ENCODE peak calls at places on chromosomes 12 and 14, in seven cellular contexts. Y is left lobe of liver; W is GM20000; X is ACHN; L is activated CD4-positive, alpha-beta T cell treated with anti-CD3 and anti-CD28 coated beads, Interleukin-2, amount 50 U/mL, for 48 hours; J is A172; R is pulmonary artery endothelial cell. F is an unnamed sample.

GRCh38 chr12:93467351-93468007 is at the start of gene MRPL42:
- DNase-seq in Y (peak), W (peak), X (peak), L (peak), J (peak), R (peak), F (peak)

GRCh38 chr14:91417134-91417982 is at the start of gene CCDC88C:
- DNase-seq in Y (peak), W (peak), X (peak), L (peak), J (peak), R (no peak), F (peak)

GRCh38 chr12:111248221-111248620 is 120.7 kb downstream of the PHETA1 start:
- DNase-seq in Y (no peak), W (no peak), X (no peak), L (no peak), J (no peak), R (no peak), F (no peak)

GRCh38 chr14:25108959-25109358 is 59.0 kb upstream of the STXBP6 start:
- DNase-seq in Y (no peak), W (no peak), X (no peak), L (no peak), J (no peak), R (no peak), F (no peak)

GRCh38 chr12:11727133-11727664 is 77.7 kb downstream of the ETV6 start:
- DNase-seq in Y (no peak), W (no peak), X (no peak), L (peak), J (no peak), R (no peak), F (no peak)

GRCh38 chr14:63205281-63205575 is 985 bp downstream of the RHOJ start:
- DNase-seq in Y (no peak), W (no peak), X (no peak), L (no peak), J (no peak), R (no peak), F (no peak)

GRCh38 chr12:34400986-34401658 is 378.8 kb downstream of the ALG10 start:
- DNase-seq in Y (peak), W (peak), X (no peak), L (no peak), J (no peak), R (no peak), F (no peak)

GRCh38 chr12:19183121-19183838 is 53.7 kb downstream of the PLEKHA5 start:
- DNase-seq in Y (no peak), W (no peak), X (peak), L (no peak), J (no peak), R (no peak), F (no peak)

GRCh38 chr12:71009414-71010142 is 89.0 kb upstream of the PTPRR start:
- DNase-seq in Y (no peak), W (no peak), X (no peak), L (no peak), J (no peak), R (no peak), F (no peak)

GRCh38 chr12:32460638-32461037 is 61.3 kb downstream of the FGD4 start:
- DNase-seq in Y (no peak), W (no peak), X (no peak), L (no peak), J (no peak), R (no peak), F (no peak)

GRCh38 chr12:121765573-121765972 is 27.9 kb downstream of the RHOF start:
- DNase-seq in Y (no peak), W (no peak), X (peak), L (no peak), J (peak), R (no peak), F (no peak)

GRCh38 chr12:110619534-110619953 is 5.6 kb downstream of the TCTN1 start:
- DNase-seq in Y (no peak), W (peak), X (no peak), L (peak), J (no peak), R (no peak), F (peak)

GRCh38 chr14:106372870-106373657 is 846.7 kb downstream of the TMEM121 start:
- DNase-seq in Y (peak), W (peak), X (peak), L (peak), J (no peak), R (no peak), F (peak)

GRCh38 chr14:64726585-64726890 is 22.3 kb downstream of the PLEKHG3 start:
- DNase-seq in Y (no peak), W (no peak), X (peak), L (peak), J (peak), R (no peak), F (no peak)

GRCh38 chr12:57622293-57623245 is 10.4 kb downstream of the B4GALNT1 start:
- DNase-seq in Y (peak), W (no peak), X (no peak), L (no peak), J (no peak), R (no peak), F (no peak)

GRCh38 chr12:9947674-9948073 is 15.5 kb upstream of the CLEC2A start:
- DNase-seq in Y (no peak), W (no peak), X (no peak), L (no peak), J (no peak), R (no peak), F (peak)

GRCh38 chr12:53207042-53207441 is at the start of gene ITGB7:
- DNase-seq in Y (no peak), W (peak), X (no peak), L (peak), J (no peak), R (no peak), F (peak)

GRCh38 chr12:1474567-1475153 is 119.7 kb downstream of the FBXL14 start:
- DNase-seq in Y (no peak), W (no peak), X (peak), L (no peak), J (peak), R (peak), F (no peak)

GRCh38 chr14:37147310-37147875 is 25.0 kb downstream of the SLC25A21 start:
- DNase-seq in Y (no peak), W (no peak), X (no peak), L (no peak), J (no peak), R (no peak), F (no peak)

GRCh38 chr12:47773062-47773857 is at the start of gene SLC48A1:
- DNase-seq in Y (peak), W (peak), X (peak), L (peak), J (no peak), R (no peak), F (peak)

GRCh38 chr12:53194973-53195372 is 12.1 kb downstream of the ITGB7 start:
- DNase-seq in Y (no peak), W (no peak), X (no peak), L (no peak), J (no peak), R (no peak), F (no peak)

GRCh38 chr12:70549340-70550179 is 87.7 kb downstream of the PTPRB start:
- DNase-seq in Y (no peak), W (no peak), X (no peak), L (no peak), J (no peak), R (peak), F (no peak)

GRCh38 chr12:106138279-106138645 is 492 bp downstream of the NUAK1 start:
- DNase-seq in Y (no peak), W (peak), X (peak), L (no peak), J (no peak), R (no peak), F (peak)

GRCh38 chr12:34218193-34219045 is 196.1 kb downstream of the ALG10 start:
- DNase-seq in Y (peak), W (peak), X (peak), L (peak), J (peak), R (peak), F (peak)

GRCh38 chr12:49288412-49288853 is 6.5 kb upstream of the PRPH start:
- DNase-seq in Y (no peak), W (peak), X (peak), L (peak), J (peak), R (no peak), F (peak)

GRCh38 chr12:112939761-112940357 is 1.6 kb downstream of the OAS3 start:
- DNase-seq in Y (no peak), W (peak), X (no peak), L (peak), J (no peak), R (no peak), F (peak)

GRCh38 chr12:156945-157344 is 57.0 kb downstream of the SLC6A12 start:
- DNase-seq in Y (no peak), W (no peak), X (no peak), L (no peak), J (no peak), R (no peak), F (no peak)

GRCh38 chr12:22653075-22653474 is 28.1 kb downstream of the ETNK1 start:
- DNase-seq in Y (no peak), W (no peak), X (no peak), L (no peak), J (no peak), R (no peak), F (no peak)

GRCh38 chr12:50637870-50638481 is 125.9 kb upstream of the ATF1 start:
- DNase-seq in Y (no peak), W (peak), X (peak), L (no peak), J (peak), R (no peak), F (no peak)

GRCh38 chr12:98354520-98354919 is 160.9 kb upstream of the TMPO start:
- DNase-seq in Y (no peak), W (no peak), X (no peak), L (no peak), J (no peak), R (no peak), F (no peak)

GRCh38 chr12:107669946-107670345 is 15.7 kb upstream of the PWP1 start:
- DNase-seq in Y (no peak), W (no peak), X (no peak), L (no peak), J (no peak), R (no peak), F (no peak)

GRCh38 chr12:84463756-84464495 is 448.7 kb downstream of the SLC6A15 start:
- DNase-seq in Y (no peak), W (no peak), X (no peak), L (no peak), J (no peak), R (no peak), F (no peak)

F was measured in memory B cell.